ENCODE peak calls at places on chromosomes 4 and X, in nine cellular contexts. I, C, M, E, F, X, S, Y and O are unnamed samples.

GRCh38 chr4:20203508-20203907 is 48.2 kb upstream of the SLIT2 start:
- DNase-seq in I (peak; percentile 52), C (no peak), M (peak; percentile 92), E (no peak), F (no peak), X (no peak), S (no peak), Y (peak; percentile 17), O (peak; percentile 79)

GRCh38 chr4:153838564-153838963 is 49.7 kb upstream of the SFRP2 start:
- DNase-seq in I (no peak), C (no peak), M (no peak), E (no peak), F (no peak), X (no peak), S (no peak), Y (no peak), O (no peak)

GRCh38 chrX:141375011-141375730 is 132.9 kb upstream of the SPANXC start:
- DNase-seq in I (peak; percentile 43), C (no peak), M (peak; percentile 1), E (no peak), F (no peak), X (no peak), S (no peak), Y (no peak), O (no peak)

GRCh38 chrX:1450381-1451161 is 2.1 kb downstream of the ASMTL start:
- DNase-seq in I (no peak), C (no peak), M (no peak), E (no peak), F (no peak), X (no peak), S (no peak), Y (no peak), O (no peak)

GRCh38 chrX:66622209-66622608 is 16.7 kb downstream of the EDA2R start:
- DNase-seq in I (no peak), C (no peak), M (peak; percentile 42), E (no peak), F (no peak), X (no peak), S (no peak), Y (no peak), O (no peak)

GRCh38 chr4:110518889-110519490 is 43.0 kb downstream of the ENPEP start:
- DNase-seq in I (peak; percentile 40), C (peak; percentile 11), M (peak; percentile 22), E (no peak), F (no peak), X (peak; percentile 25), S (no peak), Y (peak; percentile 13), O (peak; percentile 33)

GRCh38 chrX:1524874-1525582 is 12.0 kb downstream of the P2RY8 start:
- DNase-seq in I (no peak), C (no peak), M (no peak), E (no peak), F (no peak), X (no peak), S (no peak), Y (no peak), O (no peak)

GRCh38 chr4:41969666-41970065 is 11.9 kb upstream of the DCAF4L1 start:
- DNase-seq in I (no peak), C (no peak), M (no peak), E (no peak), F (no peak), X (no peak), S (no peak), Y (no peak), O (no peak)

GRCh38 chrX:35886135-35886534 is 33.4 kb upstream of the CFAP47 start:
- DNase-seq in I (no peak), C (no peak), M (no peak), E (no peak), F (no peak), X (no peak), S (no peak), Y (no peak), O (no peak)

DNA sequence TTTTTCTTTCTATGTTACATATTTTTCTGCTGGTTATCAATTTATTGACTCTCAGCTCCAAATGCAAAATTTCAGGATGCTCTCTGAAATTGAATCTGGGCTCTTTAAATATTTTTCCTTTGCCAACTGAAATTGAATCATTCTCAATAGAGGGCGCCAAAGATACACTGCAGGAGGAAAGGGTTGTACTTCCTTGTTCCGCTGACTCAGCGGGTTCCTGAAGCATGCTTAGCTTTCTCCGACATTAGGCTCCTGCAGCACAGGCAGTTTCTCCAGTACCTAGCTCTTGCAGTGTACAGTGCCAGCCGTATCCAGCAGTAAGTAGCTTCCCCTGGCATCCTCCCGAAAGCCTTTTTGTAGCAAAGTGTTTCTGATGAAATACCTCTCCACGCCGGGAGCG is 28.8 kb upstream of the CFAP47 start:
- DNase-seq in I (peak; percentile 41), C (peak; percentile 79), M (peak; percentile 11), E (peak; percentile 16), F (no peak), X (peak; percentile 21), S (no peak), Y (peak; percentile 35), O (peak; percentile 28)
- TF ChIP-seq CTCF in I (peak; percentile 34), C (peak; percentile 39), M (peak; percentile 53), E (peak; percentile 22), F (peak; percentile 29), X (no peak), S (no peak), Y (peak; percentile 69), O (peak; percentile 28)

GRCh38 chrX:115898382-115899001 is 272.1 kb upstream of the AGTR2 start:
- DNase-seq in I (no peak), C (peak; percentile 23), M (peak; percentile 29), E (peak; percentile 45), F (peak; percentile 62), X (peak; percentile 21), S (no peak), Y (peak; percentile 67), O (peak; percentile 35)
- TF ChIP-seq CTCF in I (no peak), C (no peak), M (peak; percentile 20), E (peak; percentile 32), F (no peak), X (no peak), S (no peak), Y (no peak), O (no peak)

DNA sequence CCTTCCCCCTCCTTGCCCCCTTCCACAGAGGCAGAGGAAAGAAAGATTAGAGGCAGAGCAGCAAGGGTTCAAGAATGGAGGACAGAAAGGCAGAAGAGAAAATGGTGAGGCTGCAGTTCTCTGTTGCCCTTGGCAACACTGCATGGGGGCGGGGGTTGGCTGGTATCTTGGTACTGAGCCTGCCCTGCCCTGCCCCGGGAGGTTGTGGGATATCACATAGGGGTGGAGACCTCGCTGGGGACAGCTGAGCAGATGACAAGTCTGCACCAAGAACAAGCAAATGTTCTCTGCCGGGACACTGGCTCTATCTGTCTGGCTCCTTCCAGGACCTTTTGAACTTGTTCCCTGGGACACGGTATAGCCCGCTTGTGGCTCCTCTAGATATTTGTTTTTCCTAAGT is 39.8 kb downstream of the NHS start:
- DNase-seq in I (no peak), C (no peak), M (no peak), E (no peak), F (no peak), X (no peak), S (peak; percentile 16), Y (no peak), O (no peak)
- TF ChIP-seq CTCF in I (no peak), C (no peak), M (no peak), E (no peak), F (no peak), X (no peak), S (no peak), Y (no peak), O (no peak)

GRCh38 chr4:73069338-73070071 is at the start of gene COX18:
- DNase-seq in I (peak; percentile 99), C (peak; percentile 97), M (peak; percentile 99), E (peak; percentile 91), F (peak; percentile 99), X (peak; percentile 99), S (peak; percentile 98), Y (peak; percentile 97), O (peak; percentile 99)
- TF ChIP-seq CTCF in I (no peak), C (no peak), M (no peak), E (no peak), F (no peak), X (no peak), S (no peak), Y (no peak), O (no peak)

DNA sequence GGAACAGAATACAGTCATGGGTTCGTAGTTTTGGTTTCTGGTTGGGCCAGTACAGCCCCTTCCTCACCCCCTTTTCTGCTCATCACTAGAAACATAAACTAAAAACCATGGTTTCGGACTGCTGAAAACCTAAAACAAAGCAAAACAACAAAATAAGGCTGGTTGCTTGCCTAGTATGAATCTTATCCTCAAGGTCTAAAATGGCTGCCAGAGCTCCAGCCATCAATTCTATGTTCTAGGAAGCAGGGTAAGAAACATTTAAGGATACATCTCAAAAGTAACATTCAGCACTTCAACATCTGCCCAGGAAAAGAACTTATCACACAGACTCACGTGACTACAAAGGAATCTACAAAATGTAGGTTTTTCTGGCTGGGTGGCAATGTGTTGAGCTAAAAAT is 31.5 kb downstream of the PPP3CA start:
- DNase-seq in I (no peak), C (no peak), M (no peak), E (no peak), F (no peak), X (no peak), S (no peak), Y (no peak), O (no peak)
- TF ChIP-seq CTCF in I (no peak), C (no peak), M (no peak), E (no peak), F (no peak), X (no peak), S (no peak), Y (no peak), O (no peak)

GRCh38 chr4:179595671-179596410 is 2153.6 kb upstream of the AGA start:
- DNase-seq in I (no peak), C (no peak), M (peak; percentile 95), E (no peak), F (no peak), X (no peak), S (no peak), Y (no peak), O (peak; percentile 93)
- TF ChIP-seq CTCF in I (no peak), C (no peak), M (no peak), E (no peak), F (no peak), X (no peak), S (no peak), Y (no peak), O (no peak)